ENCODE peak calls at places on chromosomes 1 and 21, in six cellular contexts. One of them, this sample, is unnamed.

GRCh38 chr21:29271927-29272333 is 26.8 kb upstream of the BACH1 start:
- DNase-seq in HTR-8/SVneo: no peak
- DNase-seq in hepatocyte: peak; percentile 33
- DNase-seq in SJSA1: no peak
- DNase-seq in stimulated activated CD8-positive, alpha-beta memory T cell treated with anti-CD3 and anti-CD28 coated beads, Interleukin-4, amount 100 ng/mL, for 1 hour: no peak
- DNase-seq in mammary epithelial cell: no peak
- DNase-seq in this sample: no peak

GRCh38 chr1:231885209-231885854 is 258.7 kb downstream of the DISC1 start:
- DNase-seq in mammary epithelial cell: no peak
- DNase-seq in stimulated activated CD8-positive, alpha-beta memory T cell treated with anti-CD3 and anti-CD28 coated beads, Interleukin-4, amount 100 ng/mL, for 1 hour: no peak
- DNase-seq in HTR-8/SVneo: peak; percentile 68
- DNase-seq in hepatocyte: no peak
- DNase-seq in SJSA1: peak; percentile 74
- DNase-seq in this sample: no peak

GRCh38 chr21:45981641-45982255 is at the start of gene COL6A1:
- DNase-seq in SJSA1: peak; percentile 63
- DNase-seq in HTR-8/SVneo: peak; percentile 79
- DNase-seq in mammary epithelial cell: peak; percentile 24
- DNase-seq in stimulated activated CD8-positive, alpha-beta memory T cell treated with anti-CD3 and anti-CD28 coated beads, Interleukin-4, amount 100 ng/mL, for 1 hour: no peak
- DNase-seq in hepatocyte: peak; percentile 84
- DNase-seq in this sample: peak; percentile 75

GRCh38 chr1:205434738-205435137 is 12.9 kb upstream of the LEMD1 start:
- DNase-seq in SJSA1: no peak
- DNase-seq in HTR-8/SVneo: no peak
- DNase-seq in hepatocyte: no peak
- DNase-seq in stimulated activated CD8-positive, alpha-beta memory T cell treated with anti-CD3 and anti-CD28 coated beads, Interleukin-4, amount 100 ng/mL, for 1 hour: no peak
- DNase-seq in mammary epithelial cell: no peak
- DNase-seq in this sample: no peak

GRCh38 chr21:45766501-45766900 is 123.0 kb downstream of the PCBP3 start:
- DNase-seq in hepatocyte: no peak
- DNase-seq in SJSA1: no peak
- DNase-seq in HTR-8/SVneo: no peak
- DNase-seq in mammary epithelial cell: no peak
- DNase-seq in stimulated activated CD8-positive, alpha-beta memory T cell treated with anti-CD3 and anti-CD28 coated beads, Interleukin-4, amount 100 ng/mL, for 1 hour: no peak
- DNase-seq in this sample: no peak

GRCh38 chr1:234962340-234962989 is 166.2 kb downstream of the TOMM20 start:
- DNase-seq in hepatocyte: peak; percentile 64
- DNase-seq in mammary epithelial cell: peak; percentile 20
- DNase-seq in HTR-8/SVneo: peak; percentile 80
- DNase-seq in stimulated activated CD8-positive, alpha-beta memory T cell treated with anti-CD3 and anti-CD28 coated beads, Interleukin-4, amount 100 ng/mL, for 1 hour: no peak
- DNase-seq in SJSA1: peak; percentile 97
- DNase-seq in this sample: peak; percentile 77

GRCh38 chr1:21914880-21915640 is 22.1 kb downstream of the HSPG2 start:
- DNase-seq in mammary epithelial cell: no peak
- DNase-seq in SJSA1: no peak
- DNase-seq in HTR-8/SVneo: no peak
- DNase-seq in hepatocyte: no peak
- DNase-seq in stimulated activated CD8-positive, alpha-beta memory T cell treated with anti-CD3 and anti-CD28 coated beads, Interleukin-4, amount 100 ng/mL, for 1 hour: no peak
- DNase-seq in this sample: no peak

GRCh38 chr1:44847786-44848185 is 4.7 kb upstream of the PTCH2 start:
- DNase-seq in SJSA1: peak; percentile 52
- DNase-seq in hepatocyte: no peak
- DNase-seq in mammary epithelial cell: no peak
- DNase-seq in stimulated activated CD8-positive, alpha-beta memory T cell treated with anti-CD3 and anti-CD28 coated beads, Interleukin-4, amount 100 ng/mL, for 1 hour: no peak
- DNase-seq in HTR-8/SVneo: no peak
- DNase-seq in this sample: no peak

GRCh38 chr1:188371295-188371806 is 1542.6 kb downstream of the PLA2G4A start:
- DNase-seq in SJSA1: no peak
- DNase-seq in mammary epithelial cell: no peak
- DNase-seq in hepatocyte: no peak
- DNase-seq in HTR-8/SVneo: no peak
- DNase-seq in stimulated activated CD8-positive, alpha-beta memory T cell treated with anti-CD3 and anti-CD28 coated beads, Interleukin-4, amount 100 ng/mL, for 1 hour: no peak
- DNase-seq in this sample: no peak

GRCh38 chr1:9269078-9269501 is 23.6 kb upstream of the SPSB1 start:
- DNase-seq in stimulated activated CD8-positive, alpha-beta memory T cell treated with anti-CD3 and anti-CD28 coated beads, Interleukin-4, amount 100 ng/mL, for 1 hour: no peak
- DNase-seq in mammary epithelial cell: peak; percentile 15
- DNase-seq in hepatocyte: no peak
- DNase-seq in SJSA1: no peak
- DNase-seq in HTR-8/SVneo: no peak
- DNase-seq in this sample: peak; percentile 47

GRCh38 chr21:36321325-36322082 is 1.5 kb downstream of the MORC3 start:
- DNase-seq in hepatocyte: peak; percentile 13
- DNase-seq in mammary epithelial cell: peak; percentile 56
- DNase-seq in SJSA1: peak; percentile 27
- DNase-seq in stimulated activated CD8-positive, alpha-beta memory T cell treated with anti-CD3 and anti-CD28 coated beads, Interleukin-4, amount 100 ng/mL, for 1 hour: no peak
- DNase-seq in HTR-8/SVneo: no peak
- DNase-seq in this sample: peak; percentile 44

GRCh38 chr1:15431571-15431948 is 6.7 kb upstream of the CTRC start:
- DNase-seq in stimulated activated CD8-positive, alpha-beta memory T cell treated with anti-CD3 and anti-CD28 coated beads, Interleukin-4, amount 100 ng/mL, for 1 hour: no peak
- DNase-seq in hepatocyte: no peak
- DNase-seq in HTR-8/SVneo: no peak
- DNase-seq in mammary epithelial cell: no peak
- DNase-seq in SJSA1: no peak
- DNase-seq in this sample: peak; percentile 59

GRCh38 chr1:59081795-59082194 is 215.1 kb upstream of the FGGY start:
- DNase-seq in HTR-8/SVneo: no peak
- DNase-seq in hepatocyte: no peak
- DNase-seq in stimulated activated CD8-positive, alpha-beta memory T cell treated with anti-CD3 and anti-CD28 coated beads, Interleukin-4, amount 100 ng/mL, for 1 hour: no peak
- DNase-seq in SJSA1: no peak
- DNase-seq in mammary epithelial cell: peak; percentile 13
- DNase-seq in this sample: no peak

GRCh38 chr1:201146626-201147390 is 7.5 kb downstream of the TMEM9 start:
- DNase-seq in stimulated activated CD8-positive, alpha-beta memory T cell treated with anti-CD3 and anti-CD28 coated beads, Interleukin-4, amount 100 ng/mL, for 1 hour: no peak
- DNase-seq in HTR-8/SVneo: no peak
- DNase-seq in hepatocyte: no peak
- DNase-seq in SJSA1: no peak
- DNase-seq in mammary epithelial cell: no peak
- DNase-seq in this sample: no peak

GRCh38 chr1:28642056-28642846 is 616 bp downstream of the TAF12 start:
- DNase-seq in stimulated activated CD8-positive, alpha-beta memory T cell treated with anti-CD3 and anti-CD28 coated beads, Interleukin-4, amount 100 ng/mL, for 1 hour: no peak
- DNase-seq in hepatocyte: no peak
- DNase-seq in HTR-8/SVneo: no peak
- DNase-seq in SJSA1: no peak
- DNase-seq in mammary epithelial cell: peak; percentile 11
- DNase-seq in this sample: no peak

GRCh38 chr1:174990382-174990999 is 9.3 kb upstream of the CACYBP start:
- DNase-seq in hepatocyte: no peak
- DNase-seq in mammary epithelial cell: no peak
- DNase-seq in stimulated activated CD8-positive, alpha-beta memory T cell treated with anti-CD3 and anti-CD28 coated beads, Interleukin-4, amount 100 ng/mL, for 1 hour: no peak
- DNase-seq in SJSA1: peak; percentile 70
- DNase-seq in HTR-8/SVneo: no peak
- DNase-seq in this sample: peak; percentile 86

GRCh38 chr1:32336963-32337675 is 1.1 kb upstream of the MARCKSL1 start:
- DNase-seq in hepatocyte: no peak
- DNase-seq in mammary epithelial cell: peak; percentile 87
- DNase-seq in stimulated activated CD8-positive, alpha-beta memory T cell treated with anti-CD3 and anti-CD28 coated beads, Interleukin-4, amount 100 ng/mL, for 1 hour: no peak
- DNase-seq in SJSA1: no peak
- DNase-seq in HTR-8/SVneo: no peak
- DNase-seq in this sample: peak; percentile 36

GRCh38 chr1:40314721-40315238 is 2.3 kb downstream of the COL9A2 start:
- DNase-seq in hepatocyte: no peak
- DNase-seq in SJSA1: no peak
- DNase-seq in stimulated activated CD8-positive, alpha-beta memory T cell treated with anti-CD3 and anti-CD28 coated beads, Interleukin-4, amount 100 ng/mL, for 1 hour: no peak
- DNase-seq in HTR-8/SVneo: no peak
- DNase-seq in mammary epithelial cell: no peak
- DNase-seq in this sample: no peak

GRCh38 chr21:44892095-44892494 is 18.6 kb upstream of the PTTG1IP start:
- DNase-seq in stimulated activated CD8-positive, alpha-beta memory T cell treated with anti-CD3 and anti-CD28 coated beads, Interleukin-4, amount 100 ng/mL, for 1 hour: no peak
- DNase-seq in SJSA1: peak; percentile 95
- DNase-seq in mammary epithelial cell: no peak
- DNase-seq in HTR-8/SVneo: no peak
- DNase-seq in hepatocyte: no peak
- DNase-seq in this sample: no peak